ENCODE peak calls at places on chromosomes 1 and 21, in nine cellular contexts. H is head of caudate nucleus; E is A172; J is activated CD8-positive, alpha-beta memory T cell treated with anti-CD3 and anti-CD28 coated beads, Interleukin-2, amount 50 U/mL, for 48 hours; X is fibroblast of gingiva; F is fibroblast of lung; A is left ventricle myocardium inferior; K is anterior cingulate cortex; U is Karpas-422. P is an unnamed sample.

GRCh38 chr1:44553771-44554170 is 120.5 kb downstream of the TMEM53 start:
- DNase-seq in U (no peak), K (no peak), F (no peak), X (peak; percentile 51), J (no peak), E (peak; percentile 84), A (no peak), H (no peak), P (no peak)

GRCh38 chr1:6884652-6885153 is 99.4 kb downstream of the CAMTA1 start:
- DNase-seq in H (no peak), U (no peak), J (no peak), F (no peak), E (no peak), X (no peak), A (no peak), K (no peak), P (no peak)

GRCh38 chr1:226104671-226105121 is 42.2 kb downstream of the H3-3A start:
- DNase-seq in K (no peak), U (no peak), F (no peak), J (no peak), X (no peak), A (no peak), E (peak; percentile 65), H (no peak), P (no peak)

GRCh38 chr1:201399352-201400126 is 415 bp upstream of the LAD1 start:
- DNase-seq in U (no peak), E (no peak), H (no peak), K (no peak), F (no peak), A (no peak), X (no peak), J (no peak), P (no peak)

GRCh38 chr1:22914633-22915217 is 57.9 kb downstream of the LACTBL1 start:
- DNase-seq in U (no peak), E (no peak), K (no peak), J (no peak), A (no peak), X (no peak), F (no peak), H (no peak), P (no peak)

GRCh38 chr1:116806245-116806644 is 52.0 kb downstream of the CD2 start:
- DNase-seq in H (no peak), E (no peak), U (no peak), J (peak; percentile 85), X (no peak), A (no peak), F (no peak), K (no peak), P (no peak)

GRCh38 chr1:195019385-195019784 is 1588.9 kb downstream of the KCNT2 start:
- DNase-seq in A (no peak), K (no peak), J (no peak), H (no peak), E (peak; percentile 66), X (no peak), F (no peak), U (no peak), P (no peak)

GRCh38 chr1:212608956-212609700 is 567 bp downstream of the ATF3 start:
- DNase-seq in H (peak; percentile 72), K (no peak), J (peak; percentile 77), A (peak; percentile 47), E (peak; percentile 37), F (peak; percentile 56), U (peak; percentile 53), X (peak; percentile 35), P (peak; percentile 44)

GRCh38 chr21:46161800-46162592 is 6.6 kb upstream of the FTCD start:
- DNase-seq in F (no peak), K (no peak), H (peak; percentile 7), E (no peak), J (peak; percentile 42), U (no peak), X (no peak), A (no peak), P (no peak)

GRCh38 chr1:61865646-61866220 is 123.5 kb downstream of the PATJ start:
- DNase-seq in X (no peak), F (no peak), H (no peak), E (no peak), K (no peak), J (no peak), A (no peak), U (peak; percentile 63), P (no peak)

GRCh38 chr1:154943649-154944421 is 7.3 kb upstream of the PMVK start:
- DNase-seq in F (peak; percentile 31), K (no peak), A (no peak), E (peak; percentile 55), U (peak; percentile 93), J (no peak), X (no peak), H (peak; percentile 53), P (peak; percentile 56)

GRCh38 chr1:89121641-89122040 is 4.3 kb downstream of the GBP2 start:
- DNase-seq in H (no peak), F (no peak), K (no peak), X (no peak), A (no peak), E (no peak), U (no peak), J (no peak), P (no peak)

GRCh38 chr21:45491623-45492022 is 50.6 kb downstream of the SLC19A1 start:
- DNase-seq in K (no peak), H (no peak), F (no peak), J (no peak), U (no peak), A (no peak), X (no peak), E (no peak), P (no peak)

GRCh38 chr1:8677782-8678181 is 139.7 kb downstream of the RERE start:
- DNase-seq in U (no peak), K (no peak), F (no peak), X (no peak), H (no peak), E (no peak), J (no peak), A (no peak), P (no peak)

GRCh38 chr1:174883361-174883760 is 116.4 kb upstream of the CACYBP start:
- DNase-seq in E (no peak), K (no peak), H (no peak), U (peak; percentile 47), F (peak; percentile 44), J (no peak), X (peak; percentile 24), A (no peak), P (no peak)

GRCh38 chr1:64940026-64940425 is 26.3 kb downstream of the JAK1 start:
- DNase-seq in U (no peak), X (no peak), E (no peak), K (no peak), A (no peak), H (no peak), F (no peak), J (no peak), P (no peak)

GRCh38 chr1:5751171-5751556 is 241.1 kb downstream of the NPHP4 start:
- DNase-seq in H (no peak), J (no peak), X (no peak), F (no peak), U (no peak), E (no peak), K (no peak), A (no peak), P (no peak)

GRCh38 chr1:20358761-20359263 is 68.1 kb downstream of the VWA5B1 start:
- DNase-seq in F (peak; percentile 95), U (peak; percentile 48), K (no peak), H (no peak), A (peak; percentile 71), X (peak; percentile 64), E (peak; percentile 32), J (no peak), P (no peak)

GRCh38 chr1:93056214-93056613 is 22.9 kb upstream of the MTF2 start:
- DNase-seq in A (no peak), F (peak; percentile 53), E (no peak), J (no peak), H (no peak), U (peak; percentile 46), X (peak; percentile 3), K (no peak), P (no peak)

P was measured in NCI-H460.